ENCODE peak calls at places on chromosomes 1 and 21, in ten cellular contexts. F is kidney epithelial cell, D is spleen, M is IMR-90, J is tibial nerve, Q is fibroblast of lung, O is PC-3, S is iPS DF 6.9, B is uterus, H is pancreas. E is an unnamed sample.

GRCh38 chr21:32597205-32597604 is 11.9 kb upstream of the TCP10L start:
- DNase-seq in F (peak; percentile 83), D (no peak), M (peak; percentile 95), J (no peak), Q (peak; percentile 96), O (peak; percentile 98), S (no peak), B (no peak), H (no peak), E (no peak)

GRCh38 chr1:214447557-214447871 is 103.9 kb downstream of the PTPN14 start:
- DNase-seq in F (no peak), D (no peak), M (no peak), J (no peak), Q (peak; percentile 64), O (peak; percentile 20), S (no peak), B (no peak), H (no peak), E (no peak)

GRCh38 chr1:215358356-215358755 is 208.7 kb upstream of the KCTD3 start:
- DNase-seq in F (no peak), D (no peak), M (no peak), J (no peak), Q (no peak), O (no peak), S (no peak), B (no peak), H (no peak), E (no peak)

GRCh38 chr1:29380532-29380931 is 144.2 kb downstream of the PTPRU start:
- DNase-seq in F (no peak), D (no peak), M (peak; percentile 24), J (no peak), Q (peak; percentile 73), O (peak; percentile 74), S (no peak), B (no peak), H (no peak), E (no peak)

GRCh38 chr21:23951251-23951650 is 1656.0 kb downstream of the MRPL39 start:
- DNase-seq in F (no peak), D (no peak), M (peak; percentile 67), J (no peak), Q (peak; percentile 59), O (peak; percentile 90), S (no peak), B (no peak), H (no peak), E (no peak)

GRCh38 chr1:15368888-15369287 is 40.8 kb upstream of the EFHD2 start:
- DNase-seq in F (no peak), D (no peak), M (no peak), J (no peak), Q (no peak), O (no peak), S (no peak), B (no peak), H (no peak), E (no peak)

GRCh38 chr1:184685116-184685515 is 69.5 kb downstream of the EDEM3 start:
- DNase-seq in F (no peak), D (no peak), M (no peak), J (no peak), Q (no peak), O (no peak), S (no peak), B (no peak), H (no peak), E (no peak)

GRCh38 chr1:105544475-105544874 is 1512.0 kb upstream of the PRMT6 start:
- DNase-seq in F (peak; percentile 1), D (no peak), M (peak; percentile 15), J (no peak), Q (peak; percentile 16), O (peak; percentile 59), S (no peak), B (no peak), H (no peak), E (no peak)

GRCh38 chr1:51780927-51781326 is 97.6 kb downstream of the NRDC start:
- DNase-seq in F (no peak), D (no peak), M (no peak), J (no peak), Q (no peak), O (no peak), S (no peak), B (no peak), H (no peak), E (no peak)
- H3K36me3 ChIP-seq in F (peaks cover 3% of the 10 kb centered on the region), D (no peaks in the 10 kb centered on the region), M (peaks cover 25% of the 10 kb centered on the region), J (peaks cover 6% of the 10 kb centered on the region), Q (no peaks in the 10 kb centered on the region), O (peaks cover 7% of the 10 kb centered on the region), S (peaks cover 5% of the 10 kb centered on the region), B (no peaks in the 10 kb centered on the region), H (peaks cover 48% of the 10 kb centered on the region), E (peaks cover 80% of the 10 kb centered on the region)

DNA sequence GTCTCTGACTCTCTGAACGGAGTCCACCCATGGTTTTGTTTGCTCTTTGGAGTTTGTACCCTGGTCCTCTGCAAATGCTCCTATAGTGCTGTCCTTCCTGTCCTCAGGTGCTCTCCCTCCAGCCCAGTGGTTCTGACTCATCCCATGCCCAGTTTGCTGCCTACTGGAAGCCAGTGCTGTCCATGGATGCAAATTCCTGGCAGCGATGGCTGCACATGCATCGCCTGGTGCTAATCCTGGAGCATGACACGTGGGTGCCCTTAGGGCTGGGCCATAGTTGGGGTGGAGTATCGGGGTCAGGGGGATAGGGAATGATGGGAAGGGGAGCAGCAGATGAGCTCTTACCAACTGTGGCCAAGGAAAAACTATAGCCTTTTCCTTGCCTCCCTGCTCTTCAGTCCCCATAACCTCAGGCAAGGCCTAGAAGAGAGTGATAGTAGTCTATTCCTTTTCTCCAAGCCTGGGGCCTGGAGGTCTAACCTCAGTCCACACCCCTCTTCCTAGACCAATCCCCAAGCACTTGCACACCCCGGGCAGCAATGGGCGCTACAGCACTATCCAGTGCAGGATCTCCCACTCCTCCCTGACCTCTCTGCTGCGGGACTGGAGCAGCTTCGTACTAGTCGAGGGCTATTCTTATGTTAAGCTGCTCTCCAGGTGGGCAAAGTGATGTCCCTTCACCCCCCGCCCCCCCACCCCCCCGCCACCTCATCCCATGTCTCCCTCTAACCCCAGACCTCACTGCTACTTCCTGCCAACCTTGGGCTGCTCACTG is 31.6 kb downstream of the HYI start:
- DNase-seq in F (no peak), D (no peak), M (no peak), J (no peak), Q (no peak), O (no peak), S (peak; percentile 16), B (no peak), H (no peak), E (no peak)
- H3K36me3 ChIP-seq in F (peaks cover 1% of the 10 kb centered on the region), D (peaks cover 5% of the 10 kb centered on the region), M (peaks cover 87% of the 10 kb centered on the region), J (peaks cover 64% of the 10 kb centered on the region), Q (peaks cover 48% of the 10 kb centered on the region), O (peaks cover 52% of the 10 kb centered on the region), S (peaks cover 17% of the 10 kb centered on the region), B (no peaks in the 10 kb centered on the region), H (peaks cover 74% of the 10 kb centered on the region), E (peaks cover 100% of the 10 kb centered on the region)

GRCh38 chr1:182387566-182387965 is 4.0 kb downstream of the GLUL start:
- DNase-seq in F (no peak), D (no peak), M (no peak), J (no peak), Q (no peak), O (no peak), S (no peak), B (no peak), H (no peak), E (no peak)

GRCh38 chr1:182389619-182390047 is 2.0 kb downstream of the GLUL start:
- DNase-seq in F (no peak), D (no peak), M (no peak), J (no peak), Q (no peak), O (no peak), S (no peak), B (no peak), H (no peak), E (no peak)

GRCh38 chr1:182386980-182387379 is 4.6 kb downstream of the GLUL start:
- DNase-seq in F (no peak), D (no peak), M (no peak), J (no peak), Q (no peak), O (no peak), S (no peak), B (no peak), H (no peak), E (no peak)

GRCh38 chr1:182385885-182386853 is 5.4 kb downstream of the GLUL start:
- DNase-seq in F (no peak), D (no peak), M (no peak), J (no peak), Q (no peak), O (no peak), S (no peak), B (no peak), H (no peak), E (no peak)

DNA sequence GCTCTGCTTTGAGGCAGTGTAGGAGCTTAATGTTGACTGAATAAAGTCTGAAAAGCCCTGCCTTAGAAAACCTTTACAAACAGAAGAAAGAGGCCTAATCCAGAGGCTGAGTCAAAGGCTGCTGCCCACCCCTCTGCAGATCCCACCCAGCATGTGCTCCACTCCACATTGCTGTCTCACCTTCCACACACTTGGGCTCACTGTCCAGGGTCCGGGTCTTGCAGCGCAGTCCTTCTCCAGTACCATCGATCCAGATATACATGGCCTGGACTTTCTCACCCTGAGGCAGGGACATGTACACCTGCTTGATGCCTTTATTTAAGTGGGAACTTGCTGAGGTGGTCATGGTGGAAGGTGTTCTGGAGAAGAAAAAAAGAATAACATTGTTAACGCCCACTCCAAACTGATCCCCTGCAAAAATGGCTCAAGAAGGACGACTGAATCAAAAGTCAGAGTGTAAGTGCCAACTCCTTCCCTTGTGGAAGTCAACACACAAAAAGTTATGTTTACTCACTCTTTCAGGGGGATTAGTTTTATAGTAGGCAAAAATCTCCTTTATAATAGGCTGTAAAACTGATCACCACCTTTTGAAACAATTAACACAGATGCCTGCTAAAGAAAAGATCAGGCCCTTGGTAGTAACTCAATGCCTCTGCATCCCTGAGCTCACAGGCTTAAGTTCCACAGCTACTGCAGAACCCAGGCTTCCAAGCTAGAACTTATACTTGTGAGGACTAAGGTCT is 3.0 kb downstream of the GLUL start:
- DNase-seq in F (no peak), D (no peak), M (no peak), J (no peak), Q (no peak), O (no peak), S (no peak), B (no peak), H (no peak), E (no peak)
- H3K36me3 ChIP-seq in F (no peaks in the 10 kb centered on the region), D (no peaks in the 10 kb centered on the region), M (peaks cover 43% of the 10 kb centered on the region), J (peaks cover 20% of the 10 kb centered on the region), Q (peaks cover 21% of the 10 kb centered on the region), O (peaks cover 46% of the 10 kb centered on the region), S (peaks cover 43% of the 10 kb centered on the region), B (no peaks in the 10 kb centered on the region), H (peaks cover 49% of the 10 kb centered on the region), E (peaks cover 52% of the 10 kb centered on the region)

GRCh38 chr1:207860531-207860930 is 50.4 kb downstream of the CD34 start:
- DNase-seq in F (no peak), D (no peak), M (no peak), J (no peak), Q (no peak), O (no peak), S (no peak), B (no peak), H (no peak), E (peak; percentile 57)

GRCh38 chr1:207862241-207862787 is 48.6 kb downstream of the CD34 start:
- DNase-seq in F (no peak), D (no peak), M (peak; percentile 43), J (no peak), Q (no peak), O (peak; percentile 29), S (no peak), B (no peak), H (no peak), E (no peak)

GRCh38 chr1:207858806-207859205 is 52.1 kb downstream of the CD34 start:
- DNase-seq in F (no peak), D (no peak), M (no peak), J (no peak), Q (no peak), O (no peak), S (no peak), B (no peak), H (no peak), E (no peak)

GRCh38 chr1:207863893-207864535 is 46.9 kb downstream of the CD34 start:
- DNase-seq in F (no peak), D (peak; percentile 82), M (no peak), J (no peak), Q (no peak), O (no peak), S (no peak), B (no peak), H (no peak), E (peak; percentile 50)

DNA sequence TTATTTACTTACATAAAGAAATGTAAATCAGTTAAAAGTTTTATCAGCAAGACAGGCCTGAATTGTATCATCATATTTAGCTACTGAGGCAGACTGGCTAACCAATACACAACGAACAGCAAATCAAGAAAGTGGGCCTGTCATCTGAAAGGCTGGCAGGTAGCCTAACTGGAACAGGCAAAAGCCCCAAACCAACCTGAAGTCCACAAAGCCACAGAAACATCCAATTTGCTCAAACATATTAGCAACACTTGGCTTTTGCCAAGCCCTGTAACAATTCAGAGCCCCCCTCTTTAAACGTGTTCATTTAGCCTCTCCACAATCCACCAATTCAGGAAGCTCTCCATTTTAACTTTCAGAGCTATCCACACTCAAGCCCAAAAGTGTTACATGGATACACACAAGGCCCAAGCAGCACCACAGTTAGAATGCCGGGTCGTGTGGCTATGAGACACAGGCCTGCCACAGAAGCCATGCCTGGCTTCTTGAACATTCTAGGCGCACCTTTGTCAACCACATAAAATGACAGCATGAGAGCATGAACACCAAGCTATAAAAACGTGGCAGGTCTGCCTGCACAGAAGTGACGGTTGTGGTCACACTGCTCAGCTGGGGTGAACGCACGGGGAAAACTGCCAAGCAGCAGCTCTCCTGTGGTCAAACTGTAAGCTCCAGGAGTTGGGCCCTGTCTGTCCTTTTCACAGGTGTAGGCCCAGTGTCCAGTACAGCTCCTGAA is 49.3 kb downstream of the CD34 start:
- DNase-seq in F (no peak), D (no peak), M (no peak), J (no peak), Q (peak; percentile 50), O (no peak), S (no peak), B (no peak), H (no peak), E (peak; percentile 57)
- H3K36me3 ChIP-seq in F (no peaks in the 10 kb centered on the region), D (no peaks in the 10 kb centered on the region), M (no peaks in the 10 kb centered on the region), J (no peaks in the 10 kb centered on the region), Q (no peaks in the 10 kb centered on the region), O (peaks cover 42% of the 10 kb centered on the region), S (no peaks in the 10 kb centered on the region), B (no peaks in the 10 kb centered on the region), H (no peaks in the 10 kb centered on the region), E (peaks cover 8% of the 10 kb centered on the region)